ENCODE peak calls at places on chromosomes 7 and 10, in nine cellular contexts. N is GM12878, C is uterus, E is transverse colon, Q is body of pancreas, H is heart left ventricle, X is HCT116, G is IMR-90, Y is right lobe of liver. B is an unnamed sample.

GRCh38 chr7:20220824-20221547 is 3.8 kb upstream of the MACC1 start:
- DNase-seq in H (no peak), E (peak), X (no peak), Y (no peak), N (no peak), G (peak), Q (peak), C (no peak), B (no peak)

GRCh38 chr10:110436554-110437350 is 61.0 kb upstream of the DUSP5 start:
- DNase-seq in G (no peak), C (no peak), Q (no peak), N (no peak), X (no peak), H (no peak), E (no peak), Y (peak), B (no peak)

GRCh38 chr7:26525413-26526287 is 234.0 kb downstream of the SNX10 start:
- DNase-seq in H (no peak), Y (no peak), Q (no peak), G (no peak), N (no peak), C (no peak), X (no peak), E (peak), B (no peak)

GRCh38 chr10:45368181-45368580 is 5.8 kb upstream of the ALOX5 start:
- DNase-seq in X (no peak), N (no peak), Y (no peak), G (no peak), C (no peak), H (no peak), E (no peak), Q (no peak), B (no peak)

GRCh38 chr7:157568071-157568784 is 231.4 kb downstream of the DNAJB6 start:
- DNase-seq in X (no peak), C (no peak), Q (no peak), N (no peak), H (no peak), E (no peak), G (no peak), Y (no peak), B (no peak)

GRCh38 chr10:90571876-90572275 is 286.0 kb downstream of the HTR7 start:
- DNase-seq in X (no peak), N (no peak), E (no peak), C (no peak), Q (no peak), G (no peak), H (no peak), Y (no peak), B (no peak)

GRCh38 chr7:129238546-129238945 is 13.7 kb downstream of the AHCYL2 start:
- DNase-seq in G (no peak), H (no peak), X (no peak), E (peak), Y (no peak), N (no peak), C (no peak), Q (no peak), B (no peak)

GRCh38 chr10:24213881-24214280 is 4.9 kb downstream of the KIAA1217 start:
- DNase-seq in G (no peak), C (no peak), N (no peak), E (no peak), Q (no peak), Y (no peak), H (no peak), X (no peak), B (no peak)

GRCh38 chr10:18880530-18880929 is 168.1 kb upstream of the MALRD1 start:
- DNase-seq in E (no peak), Y (no peak), Q (no peak), G (no peak), X (no peak), N (no peak), H (no peak), C (no peak), B (no peak)

GRCh38 chr10:43105119-43105792 is 28.4 kb downstream of the RET start:
- DNase-seq in Q (peak), N (no peak), C (peak), Y (peak), H (peak), G (peak), X (peak), E (peak), B (peak)

DNA sequence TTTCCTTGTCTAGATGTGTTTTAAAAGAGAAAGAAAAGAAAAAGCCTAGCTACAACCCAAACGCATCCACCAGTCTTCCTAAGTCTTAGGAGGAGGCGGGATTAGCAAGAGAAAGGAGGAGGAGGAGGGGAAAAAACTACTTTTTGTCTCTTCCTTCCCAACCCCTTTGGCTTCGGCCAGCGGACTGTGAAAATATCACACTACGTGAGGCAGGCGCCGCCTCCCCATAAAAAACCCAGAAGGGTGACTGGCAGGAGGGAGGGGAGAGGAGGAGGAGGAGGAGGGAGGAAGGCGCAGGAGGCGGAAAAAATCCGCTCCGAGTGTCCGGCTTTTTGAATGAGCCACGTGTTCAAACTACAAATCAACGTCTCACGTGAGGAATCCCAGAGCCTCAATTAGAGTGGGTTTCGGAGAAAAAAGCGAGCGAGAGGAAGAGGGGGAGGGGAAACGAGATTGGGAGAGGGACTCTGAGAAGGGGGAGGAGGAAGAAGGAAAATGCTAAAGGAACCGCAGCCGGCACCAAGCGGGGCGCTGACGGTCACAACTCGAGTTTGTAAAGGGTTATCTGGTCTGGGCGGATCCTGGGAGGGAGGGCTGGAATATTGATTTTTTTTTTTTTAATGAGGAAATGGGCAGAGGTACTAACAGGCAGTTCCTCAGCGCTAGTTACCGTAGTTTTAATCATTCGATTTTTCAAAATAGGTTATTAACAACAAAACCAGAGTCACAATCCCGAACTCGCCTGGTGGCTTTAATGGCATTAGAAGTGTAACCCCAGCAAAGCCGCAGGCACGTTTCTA is at the start of gene IGF2BP3:
- DNase-seq in Q (no peak), C (no peak), E (peak), Y (no peak), H (no peak), X (peak), N (peak), G (peak), B (peak)
- TF ChIP-seq POLR2A in Q (no peak), C (no peak), E (no peak), Y (no peak), H (no peak), X (no peak), N (peak), G (peak), B (peak)

DNA sequence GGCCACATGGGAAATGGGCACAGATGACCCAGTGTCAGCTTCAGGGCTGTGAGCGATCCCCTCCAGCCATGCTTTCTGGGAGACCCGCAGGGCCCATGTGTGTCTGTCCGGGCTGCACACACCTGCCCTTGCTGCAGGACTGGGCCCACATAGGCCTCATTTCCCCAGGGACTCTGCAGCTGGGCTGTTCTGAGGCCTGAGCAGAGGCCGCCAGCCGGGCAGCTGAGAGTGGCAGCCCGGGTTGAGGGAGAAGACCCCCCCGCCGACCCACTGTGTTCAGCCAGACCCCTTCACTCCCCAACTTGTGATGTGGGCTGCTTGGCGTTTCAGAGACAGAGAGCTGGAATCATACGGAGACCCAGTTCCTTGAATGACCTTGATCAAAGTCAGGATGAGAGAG is 50.1 kb upstream of the DPYSL4 start:
- DNase-seq in G (no peak), E (no peak), X (no peak), N (no peak), Y (peak), Q (no peak), C (no peak), H (peak), B (no peak)
- TF ChIP-seq POLR2A in G (no peak), E (no peak), X (no peak), N (no peak), Y (no peak), Q (no peak), C (no peak), H (no peak), B (no peak)

DNA sequence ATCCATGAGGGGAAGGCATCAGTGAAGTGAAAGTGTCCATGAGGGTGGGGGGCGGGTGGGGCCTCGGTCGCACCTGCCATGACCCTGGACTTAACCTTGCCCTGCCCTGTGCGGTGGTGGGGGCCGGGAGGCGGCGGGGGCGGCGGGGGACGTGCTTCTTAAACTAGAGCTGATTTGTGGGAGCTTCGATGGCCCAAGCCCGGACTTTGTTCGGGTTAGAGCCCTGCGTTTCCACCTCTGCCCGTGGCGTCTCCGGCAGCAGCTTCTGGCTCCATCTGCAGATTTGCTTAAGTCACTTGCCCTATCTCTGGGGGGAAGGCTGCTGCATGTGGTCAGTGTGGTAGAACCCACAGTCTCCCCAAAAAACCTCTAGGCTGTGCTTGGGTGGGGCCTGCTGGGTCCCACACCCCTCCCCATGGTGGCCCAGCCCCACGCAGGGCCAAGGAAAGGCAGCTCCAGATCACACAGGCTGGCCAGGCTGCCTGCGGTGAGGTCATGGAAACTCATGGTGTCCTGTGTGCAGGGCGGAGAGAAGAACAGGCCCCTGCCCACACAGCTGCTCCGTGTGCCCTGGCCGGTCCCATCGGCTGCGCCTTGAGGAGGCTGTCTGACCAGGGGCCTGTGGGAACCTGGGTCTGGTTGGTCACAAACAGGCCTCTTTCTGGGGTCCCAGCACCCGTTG is 93.2 kb downstream of the INPP5A start:
- DNase-seq in X (no peak), H (peak), C (peak), Q (peak), Y (peak), N (no peak), G (no peak), E (peak), B (no peak)
- TF ChIP-seq POLR2A in X (no peak), H (no peak), C (peak), Q (peak), Y (no peak), N (no peak), G (no peak), E (no peak), B (no peak)

GRCh38 chr7:47991741-47992311 is 12.4 kb upstream of the HUS1 start:
- DNase-seq in Q (peak), X (no peak), N (peak), E (peak), H (peak), Y (peak), C (peak), G (peak), B (peak)
- TF ChIP-seq POLR2A in Q (peak), X (peak), N (peak), E (peak), H (no peak), Y (no peak), C (no peak), G (no peak), B (peak)

GRCh38 chr10:12068467-12069269 is at the start of gene DHTKD1:
- DNase-seq in E (peak), X (peak), H (peak), G (peak), Y (peak), C (peak), N (peak), Q (peak), B (peak)
- TF ChIP-seq POLR2A in E (peak), X (peak), H (peak), G (peak), Y (peak), C (peak), N (peak), Q (peak), B (peak)

GRCh38 chr7:105531797-105532671 is at the start of gene RINT1:
- DNase-seq in C (peak), H (peak), E (peak), N (peak), X (peak), Q (peak), Y (peak), G (peak), B (peak)
- TF ChIP-seq POLR2A in C (peak), H (peak), E (peak), N (peak), X (peak), Q (peak), Y (peak), G (peak), B (peak)

DNA sequence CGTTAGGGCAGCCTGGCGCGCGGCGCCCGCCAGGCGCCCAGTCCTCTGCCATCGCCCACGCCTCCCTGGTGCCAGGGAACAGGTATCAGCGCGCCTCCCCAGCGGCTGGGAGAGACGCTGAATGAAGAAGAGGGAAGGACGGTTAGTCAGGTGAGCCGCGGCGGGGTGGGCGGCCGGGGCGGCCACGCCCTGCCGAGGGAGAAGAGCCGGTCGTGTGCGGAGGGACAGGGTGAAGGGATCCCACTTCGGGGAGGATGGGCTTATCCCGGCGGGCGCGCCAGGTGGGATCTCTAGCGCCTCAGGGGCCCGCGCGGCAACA is 580 bp upstream of the ARL4A start:
- DNase-seq in G (no peak), N (no peak), X (no peak), C (no peak), Y (no peak), H (no peak), E (no peak), Q (no peak), B (no peak)
- TF ChIP-seq POLR2A in G (peak), N (no peak), X (peak), C (no peak), Y (peak), H (no peak), E (no peak), Q (no peak), B (peak)

GRCh38 chr10:96369890-96370574 is 11.2 kb upstream of the OPALIN start:
- DNase-seq in H (no peak), X (no peak), G (no peak), N (no peak), Q (no peak), C (no peak), E (no peak), Y (no peak), B (peak)
- TF ChIP-seq POLR2A in H (no peak), X (no peak), G (no peak), N (no peak), Q (no peak), C (no peak), E (no peak), Y (no peak), B (no peak)

GRCh38 chr7:108525985-108526767 is at the start of gene PNPLA8:
- DNase-seq in E (peak), N (peak), Y (peak), Q (peak), X (peak), G (peak), C (peak), H (peak), B (peak)
- TF ChIP-seq POLR2A in E (peak), N (peak), Y (peak), Q (peak), X (peak), G (peak), C (peak), H (peak), B (peak)

B was measured in H54.